ENCODE peak calls at places on chromosomes 13 and 19, in seven cellular contexts. One of them, this sample, is unnamed. For H3K36me3, the result is how much of the 10 kb centered on the place peaks cover.

GRCh38 chr13:45447050-45447661 is 17.6 kb upstream of the COG3 start:
- DNase-seq in ascending aorta: no peak
- DNase-seq in ovary: peak
- DNase-seq in heart left ventricle: no peak
- DNase-seq in cardiac muscle cell: no peak
- DNase-seq in body of pancreas: no peak
- DNase-seq in IMR-90: no peak
- DNase-seq in this sample: no peak

GRCh38 chr19:34808566-34808965 is 35.6 kb upstream of the ZNF599 start:
- DNase-seq in cardiac muscle cell: peak
- DNase-seq in IMR-90: peak
- DNase-seq in ovary: no peak
- DNase-seq in body of pancreas: no peak
- DNase-seq in heart left ventricle: no peak
- DNase-seq in ascending aorta: no peak
- DNase-seq in this sample: peak

GRCh38 chr13:76634431-76635191 is 251.6 kb downstream of the KCTD12 start:
- DNase-seq in ovary: no peak
- DNase-seq in heart left ventricle: no peak
- DNase-seq in cardiac muscle cell: no peak
- DNase-seq in body of pancreas: no peak
- DNase-seq in ascending aorta: no peak
- DNase-seq in IMR-90: no peak
- DNase-seq in this sample: no peak

GRCh38 chr13:61727714-61728275 is 312.1 kb upstream of the PCDH20 start:
- DNase-seq in cardiac muscle cell: peak
- DNase-seq in heart left ventricle: no peak
- DNase-seq in body of pancreas: no peak
- DNase-seq in ascending aorta: no peak
- DNase-seq in ovary: no peak
- DNase-seq in IMR-90: no peak
- DNase-seq in this sample: peak

GRCh38 chr19:7214329-7215089 is 79.7 kb downstream of the INSR start:
- DNase-seq in heart left ventricle: no peak
- DNase-seq in cardiac muscle cell: no peak
- DNase-seq in ascending aorta: no peak
- DNase-seq in ovary: peak
- DNase-seq in body of pancreas: peak
- DNase-seq in IMR-90: no peak
- DNase-seq in this sample: no peak

GRCh38 chr13:112233716-112234115 is 142.4 kb upstream of the SPACA7 start:
- DNase-seq in body of pancreas: no peak
- DNase-seq in cardiac muscle cell: no peak
- DNase-seq in IMR-90: no peak
- DNase-seq in ovary: no peak
- DNase-seq in ascending aorta: no peak
- DNase-seq in heart left ventricle: no peak
- DNase-seq in this sample: no peak

GRCh38 chr19:49882643-49883042 is 5.1 kb downstream of the TBC1D17 start:
- DNase-seq in ovary: no peak
- DNase-seq in ascending aorta: no peak
- DNase-seq in cardiac muscle cell: no peak
- DNase-seq in heart left ventricle: no peak
- DNase-seq in IMR-90: no peak
- DNase-seq in body of pancreas: no peak
- DNase-seq in this sample: no peak

GRCh38 chr13:25570185-25570584 is 198.4 kb downstream of the ATP8A2 start:
- DNase-seq in heart left ventricle: no peak
- DNase-seq in body of pancreas: no peak
- DNase-seq in IMR-90: no peak
- DNase-seq in cardiac muscle cell: no peak
- DNase-seq in ovary: no peak
- DNase-seq in ascending aorta: no peak
- DNase-seq in this sample: no peak

GRCh38 chr13:36414461-36414860 is 17.8 kb upstream of the CCNA1 start:
- DNase-seq in IMR-90: no peak
- DNase-seq in ascending aorta: no peak
- DNase-seq in cardiac muscle cell: no peak
- DNase-seq in ovary: no peak
- DNase-seq in body of pancreas: no peak
- DNase-seq in heart left ventricle: no peak
- DNase-seq in this sample: no peak

GRCh38 chr13:96650301-96650886 is 343.9 kb downstream of the OXGR1 start:
- DNase-seq in ascending aorta: no peak
- DNase-seq in body of pancreas: no peak
- DNase-seq in cardiac muscle cell: peak
- DNase-seq in ovary: no peak
- DNase-seq in IMR-90: no peak
- DNase-seq in heart left ventricle: no peak
- DNase-seq in this sample: peak

GRCh38 chr13:88948501-88948900 is 1277.3 kb downstream of the SLITRK5 start:
- DNase-seq in cardiac muscle cell: no peak
- DNase-seq in IMR-90: no peak
- DNase-seq in ovary: no peak
- DNase-seq in heart left ventricle: no peak
- DNase-seq in ascending aorta: no peak
- DNase-seq in body of pancreas: no peak
- DNase-seq in this sample: no peak

GRCh38 chr13:84706004-84706710 is 823.9 kb upstream of the SLITRK1 start:
- DNase-seq in ovary: no peak
- DNase-seq in IMR-90: no peak
- DNase-seq in cardiac muscle cell: no peak
- DNase-seq in ascending aorta: no peak
- DNase-seq in heart left ventricle: no peak
- DNase-seq in body of pancreas: no peak
- DNase-seq in this sample: no peak

GRCh38 chr13:100818706-100819105 is 144.1 kb upstream of the TMTC4 start:
- DNase-seq in heart left ventricle: no peak
- DNase-seq in IMR-90: no peak
- DNase-seq in cardiac muscle cell: no peak
- DNase-seq in ascending aorta: no peak
- DNase-seq in body of pancreas: no peak
- DNase-seq in ovary: no peak
- DNase-seq in this sample: no peak

GRCh38 chr19:39444598-39445257 is 654 bp upstream of the SUPT5H start:
- DNase-seq in ascending aorta: no peak
- DNase-seq in cardiac muscle cell: peak
- DNase-seq in body of pancreas: no peak
- DNase-seq in IMR-90: no peak
- DNase-seq in ovary: no peak
- DNase-seq in heart left ventricle: no peak
- DNase-seq in this sample: peak

GRCh38 chr13:60158321-60158801 is 5.4 kb downstream of the DIAPH3 start:
- DNase-seq in cardiac muscle cell: no peak
- DNase-seq in heart left ventricle: no peak
- DNase-seq in IMR-90: no peak
- DNase-seq in body of pancreas: no peak
- DNase-seq in ascending aorta: no peak
- DNase-seq in ovary: no peak
- DNase-seq in this sample: no peak

DNA sequence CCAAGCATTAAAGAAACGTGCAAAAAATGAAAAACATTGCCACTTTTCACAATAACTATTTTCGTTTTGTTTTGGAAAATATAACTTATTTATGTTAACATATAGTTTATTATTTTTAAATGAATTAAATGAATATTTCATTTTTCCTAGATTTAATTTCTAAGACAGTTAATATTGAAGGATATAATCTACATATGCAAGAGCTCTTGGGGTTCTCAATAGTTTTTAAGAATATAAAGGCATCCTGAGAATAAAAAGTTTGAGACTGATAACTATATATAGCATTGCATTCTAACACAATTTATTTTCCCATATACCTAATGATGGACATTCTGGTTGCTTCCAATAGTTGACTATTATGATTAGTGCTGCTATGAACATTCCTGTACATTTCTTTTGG is 19.9 kb downstream of the ZNF461 start:
- DNase-seq in cardiac muscle cell: no peak
- DNase-seq in ascending aorta: no peak
- DNase-seq in heart left ventricle: no peak
- DNase-seq in IMR-90: no peak
- DNase-seq in ovary: no peak
- DNase-seq in body of pancreas: no peak
- DNase-seq in this sample: no peak
- H3K36me3 ChIP-seq in cardiac muscle cell: under half
- H3K36me3 ChIP-seq in ascending aorta: half or more
- H3K36me3 ChIP-seq in heart left ventricle: under half
- H3K36me3 ChIP-seq in IMR-90: under half
- H3K36me3 ChIP-seq in ovary: under half
- H3K36me3 ChIP-seq in body of pancreas: under half
- H3K36me3 ChIP-seq in this sample: half or more

GRCh38 chr19:2451741-2452140 is 5.0 kb downstream of the LMNB2 start:
- DNase-seq in IMR-90: no peak
- DNase-seq in ascending aorta: no peak
- DNase-seq in ovary: no peak
- DNase-seq in heart left ventricle: no peak
- DNase-seq in body of pancreas: no peak
- DNase-seq in cardiac muscle cell: no peak
- DNase-seq in this sample: no peak
- H3K36me3 ChIP-seq in IMR-90: under half
- H3K36me3 ChIP-seq in ascending aorta: under half
- H3K36me3 ChIP-seq in ovary: under half
- H3K36me3 ChIP-seq in heart left ventricle: under half
- H3K36me3 ChIP-seq in body of pancreas: under half
- H3K36me3 ChIP-seq in cardiac muscle cell: under half
- H3K36me3 ChIP-seq in this sample: under half

GRCh38 chr19:5218255-5218855 is 122.3 kb downstream of the PTPRS start:
- DNase-seq in IMR-90: no peak
- DNase-seq in ascending aorta: no peak
- DNase-seq in heart left ventricle: no peak
- DNase-seq in cardiac muscle cell: no peak
- DNase-seq in ovary: no peak
- DNase-seq in body of pancreas: no peak
- DNase-seq in this sample: no peak

GRCh38 chr19:5218963-5219530 is 121.6 kb downstream of the PTPRS start:
- DNase-seq in ovary: no peak
- DNase-seq in cardiac muscle cell: no peak
- DNase-seq in IMR-90: no peak
- DNase-seq in ascending aorta: no peak
- DNase-seq in body of pancreas: no peak
- DNase-seq in heart left ventricle: no peak
- DNase-seq in this sample: no peak

GRCh38 chr19:5220866-5221265 is 119.7 kb downstream of the PTPRS start:
- DNase-seq in heart left ventricle: no peak
- DNase-seq in IMR-90: no peak
- DNase-seq in ascending aorta: no peak
- DNase-seq in body of pancreas: no peak
- DNase-seq in ovary: no peak
- DNase-seq in cardiac muscle cell: no peak
- DNase-seq in this sample: no peak

GRCh38 chr19:5220361-5220760 is 120.3 kb downstream of the PTPRS start:
- DNase-seq in ascending aorta: no peak
- DNase-seq in IMR-90: no peak
- DNase-seq in ovary: no peak
- DNase-seq in cardiac muscle cell: no peak
- DNase-seq in heart left ventricle: no peak
- DNase-seq in body of pancreas: no peak
- DNase-seq in this sample: no peak

GRCh38 chr19:5219551-5220304 is 120.9 kb downstream of the PTPRS start:
- DNase-seq in ascending aorta: no peak
- DNase-seq in body of pancreas: no peak
- DNase-seq in heart left ventricle: no peak
- DNase-seq in cardiac muscle cell: no peak
- DNase-seq in ovary: no peak
- DNase-seq in IMR-90: no peak
- DNase-seq in this sample: no peak
- H3K36me3 ChIP-seq in ascending aorta: half or more
- H3K36me3 ChIP-seq in body of pancreas: under half
- H3K36me3 ChIP-seq in heart left ventricle: under half
- H3K36me3 ChIP-seq in cardiac muscle cell: half or more
- H3K36me3 ChIP-seq in ovary: under half
- H3K36me3 ChIP-seq in IMR-90: half or more
- H3K36me3 ChIP-seq in this sample: half or more

DNA sequence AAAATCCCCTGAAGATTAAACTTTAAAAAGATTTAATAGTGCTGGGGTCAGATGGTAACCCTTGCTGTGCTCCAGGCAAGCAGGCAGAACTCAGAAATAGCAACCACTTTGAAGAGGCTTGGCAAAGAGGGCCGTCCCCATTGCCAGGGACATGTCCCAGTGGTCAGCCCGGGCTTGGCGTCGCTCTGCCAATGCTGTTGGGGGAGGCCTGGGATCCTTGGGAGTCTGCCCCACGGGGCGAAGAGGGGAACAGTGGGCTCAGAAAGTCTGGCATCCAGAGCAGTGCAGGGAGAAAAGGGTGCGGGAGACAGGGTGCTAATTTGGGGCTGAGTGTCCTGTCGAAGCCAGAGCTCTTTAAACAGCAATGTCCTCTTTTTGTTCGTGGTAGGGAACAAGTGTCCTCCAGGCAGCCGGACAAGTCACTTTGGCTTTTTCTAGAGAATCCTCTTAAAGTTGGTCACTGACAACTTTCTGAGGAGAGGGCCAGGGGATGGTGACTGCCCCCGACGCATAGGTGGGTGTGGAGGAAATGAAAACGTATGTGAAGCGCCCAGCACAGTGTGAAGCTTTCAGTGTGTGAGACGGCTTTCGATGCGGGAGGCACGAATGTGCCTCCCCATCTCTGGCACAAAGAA is 46.0 kb upstream of the ZNF536 start:
- DNase-seq in body of pancreas: no peak
- DNase-seq in IMR-90: no peak
- DNase-seq in ovary: no peak
- DNase-seq in ascending aorta: no peak
- DNase-seq in cardiac muscle cell: no peak
- DNase-seq in heart left ventricle: no peak
- DNase-seq in this sample: no peak
- H3K36me3 ChIP-seq in body of pancreas: under half
- H3K36me3 ChIP-seq in IMR-90: under half
- H3K36me3 ChIP-seq in ovary: under half
- H3K36me3 ChIP-seq in ascending aorta: under half
- H3K36me3 ChIP-seq in cardiac muscle cell: under half
- H3K36me3 ChIP-seq in heart left ventricle: under half
- H3K36me3 ChIP-seq in this sample: under half

GRCh38 chr19:58252102-58252685 is 23.5 kb downstream of the ZNF544 start:
- DNase-seq in IMR-90: no peak
- DNase-seq in body of pancreas: no peak
- DNase-seq in heart left ventricle: no peak
- DNase-seq in ovary: no peak
- DNase-seq in cardiac muscle cell: no peak
- DNase-seq in ascending aorta: no peak
- DNase-seq in this sample: no peak

GRCh38 chr19:58243351-58243750 is 14.6 kb downstream of the ZNF544 start:
- DNase-seq in IMR-90: no peak
- DNase-seq in cardiac muscle cell: no peak
- DNase-seq in body of pancreas: no peak
- DNase-seq in heart left ventricle: no peak
- DNase-seq in ovary: no peak
- DNase-seq in ascending aorta: no peak
- DNase-seq in this sample: no peak

GRCh38 chr19:58248886-58249285 is 20.2 kb downstream of the ZNF544 start:
- DNase-seq in body of pancreas: no peak
- DNase-seq in heart left ventricle: no peak
- DNase-seq in cardiac muscle cell: no peak
- DNase-seq in IMR-90: no peak
- DNase-seq in ovary: no peak
- DNase-seq in ascending aorta: no peak
- DNase-seq in this sample: no peak
- H3K36me3 ChIP-seq in body of pancreas: under half
- H3K36me3 ChIP-seq in heart left ventricle: half or more
- H3K36me3 ChIP-seq in cardiac muscle cell: half or more
- H3K36me3 ChIP-seq in IMR-90: half or more
- H3K36me3 ChIP-seq in ovary: under half
- H3K36me3 ChIP-seq in ascending aorta: half or more
- H3K36me3 ChIP-seq in this sample: half or more

This sample was measured in adipocyte.